ENCODE peak calls at places on chromosomes 16 and 17, in five cellular contexts. V is neural progenitor cell; O is psoas muscle; H is GM12892; U is activated CD8-positive, alpha-beta memory T cell treated with anti-CD3 and anti-CD28 coated beads for 24 hours. R is an unnamed sample.

GRCh38 chr16:19654147-19654546 is 63.9 kb downstream of the KNOP1 start:
- DNase-seq in H (no peak), U (no peak), V (no peak), O (no peak), R (no peak)

GRCh38 chr17:3765981-3766380 is 35.0 kb downstream of the ITGAE start:
- DNase-seq in V (no peak), O (no peak), U (no peak), H (no peak), R (no peak)

GRCh38 chr17:42002792-42003301 is 14.4 kb downstream of the DNAJC7 start:
- DNase-seq in V (no peak), H (no peak), U (no peak), O (no peak), R (no peak)

GRCh38 chr17:61485067-61485775 is 33.0 kb downstream of the TBX4 start:
- DNase-seq in H (no peak), U (peak; percentile 28), O (no peak), V (no peak), R (peak; percentile 25)

GRCh38 chr16:53282975-53283946 is 151.0 kb upstream of the RBL2 start:
- DNase-seq in U (no peak), H (no peak), O (no peak), V (peak; percentile 54), R (peak; percentile 50)

GRCh38 chr16:3022697-3023414 is 886 bp downstream of the HCFC1R1 start:
- DNase-seq in H (no peak), V (no peak), U (peak; percentile 75), O (peak; percentile 84), R (no peak)

GRCh38 chr17:79272220-79272619 is 197.6 kb downstream of the ENGASE start:
- DNase-seq in U (no peak), V (no peak), H (no peak), O (no peak), R (peak; percentile 9)

GRCh38 chr16:89320717-89321501 is 103.4 kb downstream of the ZNF778 start:
- DNase-seq in O (peak; percentile 84), V (peak; percentile 67), U (no peak), H (no peak), R (peak; percentile 78)

GRCh38 chr17:74565116-74565515 is 2.2 kb downstream of the CD300H start:
- DNase-seq in O (no peak), U (no peak), V (no peak), H (no peak), R (no peak)

GRCh38 chr17:35236821-35237220 is 6.1 kb upstream of the SLFN5 start:
- DNase-seq in V (no peak), U (no peak), H (no peak), O (no peak), R (no peak)

GRCh38 chr16:75579435-75579834 is 13.3 kb downstream of the GABARAPL2 start:
- DNase-seq in U (no peak), H (no peak), V (no peak), O (no peak), R (no peak)

GRCh38 chr17:77510133-77510796 is 369.5 kb downstream of the SEC14L1 start:
- DNase-seq in V (no peak), O (peak; percentile 35), H (no peak), U (no peak), R (no peak)

GRCh38 chr16:30697264-30698138 is 1.5 kb upstream of the SRCAP start:
- DNase-seq in U (no peak), O (no peak), V (no peak), H (peak; percentile 87), R (no peak)

GRCh38 chr17:69154267-69154666 is 12.6 kb upstream of the ABCA6 start:
- DNase-seq in H (no peak), O (no peak), V (no peak), U (no peak), R (no peak)

GRCh38 chr17:77068915-77069314 is 71.9 kb upstream of the SEC14L1 start:
- DNase-seq in U (no peak), O (no peak), H (no peak), V (no peak), R (peak; percentile 39)

GRCh38 chr17:82300707-82301270 is 16.6 kb downstream of the CD7 start:
- DNase-seq in O (peak; percentile 87), H (no peak), V (peak; percentile 72), U (peak; percentile 86), R (peak; percentile 33)

GRCh38 chr17:82949361-82949760 is 109.5 kb upstream of the ZNF750 start:
- DNase-seq in H (no peak), U (no peak), V (no peak), O (peak; percentile 24), R (no peak)

GRCh38 chr17:43851744-43852143 is 4.8 kb downstream of the CD300LG start:
- DNase-seq in H (no peak), O (no peak), V (no peak), U (no peak), R (no peak)

GRCh38 chr17:47009759-47010594 is 30.9 kb upstream of the RPRML start:
- DNase-seq in V (no peak), U (no peak), O (no peak), H (no peak), R (peak; percentile 36)

GRCh38 chr17:30449480-30449879 is 27.7 kb upstream of the GOSR1 start:
- DNase-seq in H (no peak), U (no peak), O (no peak), V (no peak), R (no peak)

GRCh38 chr16:65212240-65212639 is 90.4 kb upstream of the CDH11 start:
- DNase-seq in U (no peak), V (no peak), H (no peak), O (no peak), R (no peak)

R was measured in A172.